ENCODE peak calls at places on chromosome X, in seven cellular contexts. C, Y, P, H, S, E and T are unnamed samples.

GRCh38 chrX:101009086-101009485 is 39.6 kb downstream of the ARL13A start:
- DNase-seq in C (no peak), Y (no peak), P (peak), H (no peak), S (no peak), E (no peak), T (peak)

GRCh38 chrX:140091276-140091886 is 126.1 kb upstream of the CXorf66 start:
- DNase-seq in C (peak), Y (peak), P (no peak), H (no peak), S (no peak), E (no peak), T (no peak)

GRCh38 chrX:69010339-69010738 is 154.9 kb downstream of the PJA1 start:
- DNase-seq in C (no peak), Y (no peak), P (no peak), H (no peak), S (peak), E (no peak), T (no peak)

GRCh38 chrX:153900806-153901752 is 3.4 kb upstream of the AVPR2 start:
- DNase-seq in C (peak), Y (peak), P (peak), H (peak), S (no peak), E (peak), T (peak)

GRCh38 chrX:1903380-1903935 is 288.6 kb downstream of the ASMT start:
- DNase-seq in C (no peak), Y (no peak), P (peak), H (no peak), S (no peak), E (no peak), T (peak)

GRCh38 chrX:24550166-24550565 is 85.1 kb downstream of the PDK3 start:
- DNase-seq in C (no peak), Y (no peak), P (no peak), H (no peak), S (no peak), E (no peak), T (no peak)

GRCh38 chrX:69060631-69061408 is 104.4 kb downstream of the PJA1 start:
- DNase-seq in C (peak), Y (no peak), P (peak), H (no peak), S (peak), E (no peak), T (no peak)

GRCh38 chrX:7941390-7942042 is 14.3 kb upstream of the PNPLA4 start:
- DNase-seq in C (peak), Y (no peak), P (peak), H (no peak), S (no peak), E (no peak), T (no peak)

GRCh38 chrX:116395752-116396151 is 40.7 kb upstream of the SLC6A14 start:
- DNase-seq in C (no peak), Y (no peak), P (no peak), H (no peak), S (no peak), E (no peak), T (no peak)

GRCh38 chrX:13699183-13699826 is 10.4 kb downstream of the RAB9A start:
- DNase-seq in C (no peak), Y (peak), P (no peak), H (no peak), S (no peak), E (no peak), T (no peak)

GRCh38 chrX:46994096-46994495 is 81.9 kb downstream of the JADE3 start:
- DNase-seq in C (no peak), Y (no peak), P (no peak), H (no peak), S (no peak), E (no peak), T (no peak)

GRCh38 chrX:13430136-13430827 is 110.4 kb upstream of the ATXN3L start:
- DNase-seq in C (no peak), Y (peak), P (peak), H (no peak), S (no peak), E (no peak), T (no peak)

GRCh38 chrX:18390941-18391538 is 34.4 kb upstream of the CDKL5 start:
- DNase-seq in C (peak), Y (peak), P (peak), H (peak), S (no peak), E (peak), T (peak)
- TF ChIP-seq CTCF in C (peak), Y (peak), P (peak), H (peak), S (peak), E (peak), T (peak)

GRCh38 chrX:107447642-107448041 is 1.8 kb upstream of the FRMPD3 start:
- DNase-seq in C (no peak), Y (no peak), P (no peak), H (no peak), S (no peak), E (no peak), T (no peak)

GRCh38 chrX:107449490-107450175 is at the start of gene FRMPD3:
- DNase-seq in C (peak), Y (no peak), P (no peak), H (no peak), S (no peak), E (no peak), T (no peak)

GRCh38 chrX:107451754-107452153 is 2.3 kb downstream of the FRMPD3 start:
- DNase-seq in C (peak), Y (no peak), P (no peak), H (no peak), S (no peak), E (no peak), T (no peak)

GRCh38 chrX:107448625-107449468 is 605 bp upstream of the FRMPD3 start:
- DNase-seq in C (peak), Y (no peak), P (no peak), H (no peak), S (no peak), E (no peak), T (no peak)

GRCh38 chrX:107450823-107451509 is 1.5 kb downstream of the FRMPD3 start:
- DNase-seq in C (peak), Y (peak), P (no peak), H (no peak), S (no peak), E (no peak), T (no peak)
- TF ChIP-seq CTCF in C (peak), Y (peak), P (peak), H (no peak), S (peak), E (no peak), T (no peak)

DNA sequence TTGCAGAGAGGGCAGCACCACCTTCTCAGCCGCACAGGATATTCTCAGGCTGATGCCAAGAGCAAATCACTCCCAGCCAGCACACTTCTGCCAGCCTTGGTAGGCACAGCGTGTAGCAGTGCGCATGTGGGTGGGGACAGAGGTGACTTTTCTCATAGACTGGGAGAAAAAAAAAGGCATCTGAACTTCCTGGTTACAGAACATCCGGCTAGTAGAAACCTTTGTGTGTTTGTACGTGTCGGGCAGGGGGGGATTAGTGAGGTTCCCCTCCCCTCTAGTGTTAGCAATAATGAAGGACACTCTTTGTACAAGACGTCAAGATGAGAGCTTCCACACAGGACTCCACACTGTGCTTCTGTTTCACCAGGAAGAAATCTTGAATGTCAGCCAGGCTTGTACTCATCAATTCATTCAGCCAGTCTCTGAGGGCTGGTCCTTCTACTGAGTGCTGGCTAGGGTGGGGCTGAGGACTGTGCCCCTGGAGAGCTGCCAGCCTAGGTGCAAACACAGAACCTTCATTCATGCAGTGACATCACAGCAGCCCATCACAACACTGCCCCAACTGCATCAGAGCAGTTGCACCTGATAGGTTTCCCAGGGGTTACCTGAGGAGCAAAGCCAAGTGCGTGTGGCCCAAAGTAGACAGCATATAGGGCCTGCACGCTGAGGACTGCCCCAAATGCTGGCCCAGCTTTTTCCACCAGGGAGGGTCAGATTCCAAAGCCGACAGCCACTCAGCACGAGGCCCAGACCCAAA is 34.7 kb downstream of the SLC25A5 start:
- DNase-seq in C (no peak), Y (no peak), P (peak), H (no peak), S (no peak), E (peak), T (peak)
- TF ChIP-seq CTCF in C (no peak), Y (no peak), P (no peak), H (peak), S (no peak), E (no peak), T (no peak)

DNA sequence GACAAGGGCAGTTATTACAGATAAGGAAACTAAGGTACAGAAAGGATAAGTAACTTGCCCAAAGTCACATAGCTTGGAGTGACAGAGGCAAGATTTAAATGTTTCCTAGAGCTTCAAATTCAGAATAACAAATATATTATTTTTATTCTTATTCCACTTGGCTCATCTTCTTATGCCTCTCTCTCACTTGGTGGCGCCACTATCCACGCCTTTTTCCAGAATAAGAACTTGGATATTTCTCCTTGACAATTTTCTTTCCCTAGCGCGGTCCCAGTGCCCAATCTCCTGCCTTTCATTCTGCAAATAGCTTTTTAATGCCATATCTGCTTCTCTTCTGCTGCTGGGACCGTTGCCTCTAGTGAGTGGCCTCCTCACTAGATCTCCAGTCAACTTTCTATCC is 78.5 kb downstream of the MSN start:
- DNase-seq in C (no peak), Y (no peak), P (no peak), H (no peak), S (no peak), E (no peak), T (no peak)
- TF ChIP-seq CTCF in C (peak), Y (peak), P (peak), H (no peak), S (no peak), E (no peak), T (peak)

DNA sequence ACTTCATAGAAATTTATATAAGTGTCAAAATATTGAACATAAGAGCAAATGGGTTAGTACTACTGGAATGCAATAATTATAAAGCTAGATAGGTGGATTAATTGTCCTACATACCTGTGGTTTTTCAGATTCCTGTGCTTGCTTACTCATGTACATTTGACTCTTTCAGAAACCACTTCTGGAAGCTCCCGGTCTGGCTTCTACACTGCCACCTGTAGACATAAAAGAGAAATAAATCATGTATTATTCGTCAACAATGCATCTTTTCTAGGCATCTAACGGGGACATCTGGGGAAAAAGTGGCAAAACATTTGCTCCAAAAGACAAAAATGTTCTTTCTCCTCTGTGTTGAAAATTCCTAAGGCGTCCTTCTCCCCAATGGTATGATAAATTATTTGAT is 648.6 kb upstream of the DIPK2B start:
- DNase-seq in C (peak), Y (no peak), P (peak), H (peak), S (no peak), E (no peak), T (peak)
- TF ChIP-seq CTCF in C (peak), Y (no peak), P (peak), H (peak), S (peak), E (no peak), T (peak)